ENCODE peak calls at places on chromosome 11, in ten cellular contexts. T is aorta, L is IMR-90, U is heart right ventricle, Y is PC-3, J is mucosa of descending colon, O is mesenchymal stem cell, B is ovary, X is adrenal gland, G is brain microvascular endothelial cell. N is an unnamed sample.

GRCh38 chr11:110297082-110297725 is 790 bp upstream of the RDX start:
- DNase-seq in T (no peak), L (peak; percentile 53), U (no peak), Y (peak; percentile 80), J (no peak), O (peak; percentile 61), B (no peak), X (no peak), G (peak; percentile 13), N (peak; percentile 13)

GRCh38 chr11:34405079-34405858 is 33.5 kb upstream of the CAT start:
- DNase-seq in T (no peak), L (no peak), U (no peak), Y (no peak), J (no peak), O (no peak), B (no peak), X (no peak), G (peak; percentile 12), N (no peak)

GRCh38 chr11:77159937-77160495 is 32.0 kb downstream of the MYO7A start:
- DNase-seq in T (no peak), L (no peak), U (no peak), Y (no peak), J (no peak), O (no peak), B (no peak), X (no peak), G (no peak), N (no peak)

GRCh38 chr11:46159694-46160093 is 38.4 kb upstream of the PHF21A start:
- DNase-seq in T (no peak), L (no peak), U (no peak), Y (peak; percentile 76), J (peak; percentile 36), O (no peak), B (no peak), X (no peak), G (no peak), N (no peak)

GRCh38 chr11:113954235-113954634 is 20.7 kb upstream of the HTR3A start:
- DNase-seq in T (no peak), L (no peak), U (no peak), Y (no peak), J (no peak), O (no peak), B (no peak), X (no peak), G (no peak), N (no peak)

GRCh38 chr11:67117667-67118058 is 1.4 kb upstream of the KDM2A start:
- DNase-seq in T (peak; percentile 79), L (no peak), U (peak; percentile 48), Y (no peak), J (peak; percentile 50), O (no peak), B (peak; percentile 47), X (peak; percentile 33), G (no peak), N (peak; percentile 78)

GRCh38 chr11:104776501-104777170 is 121.6 kb downstream of the CASP12 start:
- DNase-seq in T (no peak), L (peak; percentile 36), U (no peak), Y (peak; percentile 92), J (no peak), O (no peak), B (no peak), X (no peak), G (no peak), N (no peak)

GRCh38 chr11:112822478-112823274 is 138.5 kb upstream of the NCAM1 start:
- DNase-seq in T (no peak), L (no peak), U (no peak), Y (no peak), J (no peak), O (no peak), B (no peak), X (no peak), G (no peak), N (peak; percentile 71)

GRCh38 chr11:9858822-9859221 is 194.9 kb downstream of the SWAP70 start:
- DNase-seq in T (no peak), L (peak; percentile 50), U (no peak), Y (peak; percentile 13), J (no peak), O (peak; percentile 59), B (no peak), X (no peak), G (no peak), N (peak; percentile 8)

GRCh38 chr11:68189888-68190287 is 23.2 kb downstream of the KMT5B start:
- DNase-seq in T (no peak), L (no peak), U (no peak), Y (no peak), J (no peak), O (no peak), B (no peak), X (no peak), G (no peak), N (no peak)
- H3K36me3 ChIP-seq in T (no peaks in the 10 kb centered on the region), L (peaks cover 11% of the 10 kb centered on the region), U (peaks cover 11% of the 10 kb centered on the region), Y (peaks cover 7% of the 10 kb centered on the region), J (peaks cover 2% of the 10 kb centered on the region), O (peaks cover 24% of the 10 kb centered on the region), B (no peaks in the 10 kb centered on the region), X (no peaks in the 10 kb centered on the region), G (peaks cover 6% of the 10 kb centered on the region), N (peaks cover 1% of the 10 kb centered on the region)

DNA sequence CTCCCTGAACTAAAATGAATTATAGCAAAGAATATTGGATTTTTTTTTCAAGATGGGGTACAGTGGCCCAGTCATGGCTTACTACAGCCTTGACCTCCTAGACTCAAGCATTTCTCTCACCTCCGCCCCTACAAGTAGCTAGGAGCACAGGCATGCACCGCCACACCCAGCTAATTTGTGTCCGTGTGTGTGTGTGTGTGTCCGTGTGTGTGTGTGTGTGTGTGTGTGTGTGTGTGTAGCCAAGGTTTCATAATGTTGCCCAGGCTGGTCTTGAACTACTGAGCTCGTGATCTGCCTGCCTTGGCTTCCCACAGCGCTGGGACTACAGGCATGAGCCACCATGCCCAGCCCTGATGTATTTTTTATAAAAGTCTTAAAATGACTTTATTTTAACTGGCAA is 12.6 kb downstream of the THYN1 start:
- DNase-seq in T (no peak), L (no peak), U (no peak), Y (no peak), J (no peak), O (no peak), B (no peak), X (no peak), G (no peak), N (no peak)
- H3K36me3 ChIP-seq in T (no peaks in the 10 kb centered on the region), L (peaks cover 48% of the 10 kb centered on the region), U (peaks cover 19% of the 10 kb centered on the region), Y (peaks cover 30% of the 10 kb centered on the region), J (peaks cover 6% of the 10 kb centered on the region), O (peaks cover 82% of the 10 kb centered on the region), B (no peaks in the 10 kb centered on the region), X (no peaks in the 10 kb centered on the region), G (peaks cover 38% of the 10 kb centered on the region), N (peaks cover 4% of the 10 kb centered on the region)

DNA sequence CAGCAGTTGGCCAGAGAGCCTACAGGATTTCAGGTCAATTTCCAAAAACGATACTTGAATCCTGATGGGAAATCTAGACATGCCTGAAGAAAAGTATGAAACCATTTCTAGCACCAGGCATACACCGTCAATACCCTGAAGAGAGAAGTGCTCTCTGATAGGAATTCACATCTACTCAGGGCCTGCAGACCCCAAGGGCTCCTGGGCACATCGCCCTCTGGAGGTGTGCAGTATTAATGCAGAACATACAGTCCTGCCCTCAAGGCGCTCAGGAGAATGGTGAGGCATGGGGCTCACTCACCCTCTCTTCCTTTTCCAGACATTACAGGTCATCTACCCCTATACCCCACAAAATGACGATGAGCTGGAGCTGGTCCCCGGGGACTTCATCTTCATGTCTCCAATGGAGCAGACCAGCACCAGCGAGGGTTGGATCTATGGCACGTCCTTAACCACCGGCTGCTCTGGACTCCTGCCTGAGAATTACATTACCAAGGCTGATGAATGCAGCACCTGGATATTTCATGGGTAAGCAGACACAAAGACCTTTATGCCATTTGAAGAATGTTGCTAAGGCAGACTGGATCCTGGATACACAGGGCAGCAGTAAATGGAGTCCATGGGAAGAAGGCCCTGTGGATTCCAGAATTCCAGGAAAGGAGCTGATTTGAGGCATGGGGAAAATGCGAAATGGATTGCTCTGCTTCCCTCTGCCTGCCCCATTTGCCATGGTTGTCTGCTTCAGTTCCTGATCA is 49.3 kb upstream of the CRTAM start:
- DNase-seq in T (no peak), L (no peak), U (no peak), Y (no peak), J (no peak), O (no peak), B (no peak), X (no peak), G (no peak), N (no peak)
- H3K36me3 ChIP-seq in T (no peaks in the 10 kb centered on the region), L (peaks cover 13% of the 10 kb centered on the region), U (no peaks in the 10 kb centered on the region), Y (peaks cover 30% of the 10 kb centered on the region), J (no peaks in the 10 kb centered on the region), O (peaks cover 18% of the 10 kb centered on the region), B (no peaks in the 10 kb centered on the region), X (no peaks in the 10 kb centered on the region), G (peaks cover 19% of the 10 kb centered on the region), N (no peaks in the 10 kb centered on the region)

DNA sequence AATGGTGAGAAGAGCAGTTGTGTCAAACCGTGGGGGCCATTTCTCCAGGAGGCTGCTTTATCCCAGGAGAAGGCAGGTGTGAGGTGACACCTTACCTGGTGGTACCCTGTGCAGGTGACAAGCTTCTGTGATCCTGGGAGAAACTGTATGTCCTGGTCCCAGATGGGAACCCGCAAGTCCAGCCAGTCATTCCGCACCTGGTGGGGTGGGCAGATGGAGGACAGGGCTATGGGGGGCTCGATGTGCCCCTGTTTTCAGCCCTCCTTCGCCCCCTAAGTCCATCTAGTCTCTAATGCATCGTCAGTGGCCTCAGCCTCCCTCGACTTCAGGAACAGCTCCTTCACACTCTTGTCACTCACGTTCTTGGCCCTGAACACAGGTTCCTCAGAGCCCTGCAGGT is 2.7 kb upstream of the TEX54 start:
- DNase-seq in T (no peak), L (no peak), U (no peak), Y (no peak), J (no peak), O (no peak), B (no peak), X (no peak), G (no peak), N (no peak)
- H3K36me3 ChIP-seq in T (no peaks in the 10 kb centered on the region), L (peaks cover 23% of the 10 kb centered on the region), U (no peaks in the 10 kb centered on the region), Y (peaks cover 31% of the 10 kb centered on the region), J (no peaks in the 10 kb centered on the region), O (peaks cover 36% of the 10 kb centered on the region), B (no peaks in the 10 kb centered on the region), X (no peaks in the 10 kb centered on the region), G (peaks cover 24% of the 10 kb centered on the region), N (peaks cover 33% of the 10 kb centered on the region)

GRCh38 chr11:11899401-11899800 is 57.6 kb downstream of the USP47 start:
- DNase-seq in T (no peak), L (no peak), U (no peak), Y (peak; percentile 41), J (no peak), O (no peak), B (no peak), X (no peak), G (no peak), N (peak; percentile 16)

GRCh38 chr11:11898648-11899047 is 56.9 kb downstream of the USP47 start:
- DNase-seq in T (no peak), L (no peak), U (no peak), Y (peak; percentile 16), J (no peak), O (no peak), B (no peak), X (no peak), G (no peak), N (no peak)

GRCh38 chr11:11894486-11894885 is 52.7 kb downstream of the USP47 start:
- DNase-seq in T (no peak), L (peak; percentile 17), U (no peak), Y (no peak), J (no peak), O (no peak), B (no peak), X (no peak), G (peak; percentile 7), N (no peak)

DNA sequence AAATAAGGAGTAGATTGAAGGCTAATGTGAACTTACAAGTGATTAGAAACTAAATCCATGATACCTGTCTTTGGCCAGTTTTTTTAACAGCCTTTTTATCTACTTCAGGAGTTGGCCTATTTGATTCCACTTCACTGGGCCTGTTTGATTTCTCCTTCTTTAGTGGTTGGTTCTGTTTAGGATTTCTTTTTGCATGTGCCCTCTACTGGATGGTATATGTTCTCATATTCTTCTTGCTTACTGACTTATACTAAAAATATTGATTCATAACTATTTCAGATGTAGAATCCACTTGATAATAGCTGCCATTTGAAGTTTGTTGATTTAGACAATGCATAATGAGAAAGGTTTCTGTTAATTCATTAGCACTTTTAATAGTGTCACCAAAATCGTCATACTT is 53.9 kb downstream of the USP47 start:
- DNase-seq in T (no peak), L (peak; percentile 10), U (no peak), Y (peak; percentile 23), J (no peak), O (no peak), B (no peak), X (no peak), G (no peak), N (no peak)
- H3K36me3 ChIP-seq in T (no peaks in the 10 kb centered on the region), L (peaks cover 12% of the 10 kb centered on the region), U (peaks cover 19% of the 10 kb centered on the region), Y (peaks cover 3% of the 10 kb centered on the region), J (no peaks in the 10 kb centered on the region), O (peaks cover 88% of the 10 kb centered on the region), B (no peaks in the 10 kb centered on the region), X (no peaks in the 10 kb centered on the region), G (peaks cover 2% of the 10 kb centered on the region), N (no peaks in the 10 kb centered on the region)

N was measured in H7.